ENCODE peak calls at places on chromosomes 6 and 20, in five cellular contexts. C is AG09309, U is body of pancreas, L is H7, T is fibroblast of the aortic adventitia. I is an unnamed sample.

GRCh38 chr6:114151070-114151685 is 180.2 kb upstream of the HDAC2 start:
- DNase-seq in C (no peak), T (no peak), U (no peak), L (no peak), I (no peak)

GRCh38 chr6:78302411-78302810 is 564.9 kb upstream of the IRAK1BP1 start:
- DNase-seq in T (no peak), U (no peak), C (no peak), L (no peak), I (no peak)

GRCh38 chr6:169885131-169885530 is 133.7 kb downstream of the ERMARD start:
- DNase-seq in U (no peak), T (no peak), L (no peak), C (no peak), I (no peak)

GRCh38 chr6:30769088-30769852 is 24.9 kb upstream of the IER3 start:
- DNase-seq in C (peak; percentile 86), L (peak; percentile 68), T (peak; percentile 87), U (peak; percentile 70), I (peak; percentile 87)

GRCh38 chr20:4854502-4854901 is 132.8 kb downstream of the PRND start:
- DNase-seq in T (no peak), L (no peak), C (no peak), U (no peak), I (no peak)

GRCh38 chr6:14883921-14884320 is 361.9 kb upstream of the JARID2 start:
- DNase-seq in L (peak; percentile 38), C (no peak), U (no peak), T (peak; percentile 15), I (no peak)

GRCh38 chr20:63009044-63009961 is 2.5 kb upstream of the BHLHE23 start:
- DNase-seq in L (peak; percentile 98), U (peak; percentile 65), T (peak; percentile 59), C (no peak), I (no peak)

GRCh38 chr20:59920944-59921343 is 12.5 kb downstream of the SYCP2 start:
- DNase-seq in U (no peak), C (no peak), T (no peak), L (no peak), I (no peak)

GRCh38 chr6:52724041-52724405 is 39.3 kb downstream of the GSTA2 start:
- DNase-seq in C (peak; percentile 67), U (peak; percentile 57), L (no peak), T (peak; percentile 89), I (peak; percentile 46)

GRCh38 chr6:5582758-5583157 is 321.4 kb downstream of the FARS2 start:
- DNase-seq in T (no peak), U (no peak), C (no peak), L (no peak), I (no peak)

GRCh38 chr6:1043458-1043836 is 268.5 kb upstream of the FOXQ1 start:
- DNase-seq in T (no peak), C (no peak), L (no peak), U (no peak), I (no peak)

GRCh38 chr20:51359401-51359800 is 183.1 kb downstream of the NFATC2 start:
- DNase-seq in C (no peak), T (no peak), L (no peak), U (no peak), I (no peak)

GRCh38 chr6:72218125-72218524 is 331.8 kb downstream of the RIMS1 start:
- DNase-seq in C (peak; percentile 1), L (peak; percentile 38), T (peak; percentile 1), U (peak; percentile 49), I (no peak)

GRCh38 chr6:166162599-166163342 is 4.9 kb downstream of the TBXT start:
- DNase-seq in U (no peak), L (peak; percentile 19), T (no peak), C (no peak), I (no peak)

GRCh38 chr6:163572612-163573011 is 158.1 kb downstream of the QKI start:
- DNase-seq in T (no peak), L (no peak), C (no peak), U (no peak), I (no peak)

GRCh38 chr6:56984374-56984773 is 29.5 kb downstream of the BEND6 start:
- DNase-seq in U (no peak), C (peak; percentile 54), T (peak; percentile 53), L (no peak), I (peak; percentile 1)

GRCh38 chr6:42929928-42930360 is 664 bp downstream of the CNPY3 start:
- DNase-seq in C (no peak), U (peak; percentile 58), L (no peak), T (peak; percentile 71), I (peak; percentile 40)

GRCh38 chr20:53382263-53382844 is 211.3 kb downstream of the ZNF217 start:
- DNase-seq in U (no peak), C (no peak), L (no peak), T (no peak), I (no peak)

GRCh38 chr6:26743941-26744699 is 84.6 kb upstream of the ZNF322 start:
- DNase-seq in T (no peak), L (peak; percentile 30), U (no peak), C (no peak), I (no peak)
- H3K4me3 ChIP-seq in T (no peak overlapping the region), L (peak overlapping the region; percentile 71), U (no peak overlapping the region), C (no peak overlapping the region), I (peak overlapping the region; percentile 28)

GRCh38 chr20:56924316-56924975 is 295.3 kb downstream of the TFAP2C start:
- DNase-seq in T (no peak), C (no peak), U (no peak), L (no peak), I (no peak)
- H3K4me3 ChIP-seq in T (no peak overlapping the region), C (no peak overlapping the region), U (no peak overlapping the region), L (peak overlapping the region; percentile 51), I (no peak overlapping the region)

GRCh38 chr20:1489764-1490436 is 1.3 kb downstream of the SIRPB2 start:
- DNase-seq in U (peak; percentile 57), L (no peak), T (peak; percentile 44), C (no peak), I (no peak)

GRCh38 chr20:1494436-1494835 is 3.2 kb upstream of the SIRPB2 start:
- DNase-seq in U (no peak), T (no peak), L (no peak), C (no peak), I (no peak)

GRCh38 chr20:1491281-1491840 is at the start of gene SIRPB2:
- DNase-seq in C (no peak), L (no peak), U (peak; percentile 65), T (no peak), I (no peak)

GRCh38 chr20:1490643-1491042 is 577 bp downstream of the SIRPB2 start:
- DNase-seq in T (no peak), U (no peak), L (no peak), C (no peak), I (no peak)

DNA sequence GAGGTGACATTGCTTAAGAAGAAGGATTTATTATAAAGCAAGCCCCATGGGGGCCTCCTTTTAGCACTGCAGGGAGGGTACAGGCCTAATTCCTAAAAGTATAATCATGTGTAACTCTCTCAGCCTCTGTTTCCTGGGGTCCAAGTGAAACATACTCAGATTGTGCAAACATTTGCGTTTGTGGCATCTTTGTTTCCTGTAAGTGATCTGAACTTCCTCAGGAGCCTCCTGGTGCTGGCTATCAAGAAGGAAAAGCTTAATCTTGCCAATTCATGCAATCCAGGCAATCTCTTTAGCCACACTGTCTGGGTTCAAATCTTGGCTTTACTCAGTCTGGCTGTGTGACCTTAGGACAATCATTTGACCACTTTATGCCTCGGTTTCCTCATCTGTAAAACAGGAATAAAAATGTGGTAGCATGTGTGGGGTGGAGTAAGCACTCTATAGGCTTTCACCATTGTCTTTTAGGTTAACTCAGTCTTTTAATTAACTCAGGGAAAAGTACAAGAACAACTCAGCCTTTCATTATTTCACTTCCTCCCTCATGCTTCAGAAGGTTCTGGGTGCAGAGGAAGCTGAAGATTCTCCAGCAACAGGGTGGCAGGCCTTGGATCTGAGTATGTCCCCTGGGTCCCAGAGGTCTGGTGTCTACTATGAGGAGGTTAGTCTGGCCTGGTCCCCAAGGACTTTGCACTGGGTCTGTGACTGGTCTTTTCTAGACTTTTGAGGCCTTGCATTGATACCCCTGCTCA is 847 bp upstream of the SIRPB2 start:
- DNase-seq in T (no peak), L (no peak), C (no peak), U (no peak), I (no peak)
- H3K4me3 ChIP-seq in T (no peak overlapping the region), L (no peak overlapping the region), C (no peak overlapping the region), U (no peak overlapping the region), I (no peak overlapping the region)

GRCh38 chr20:25511183-25511582 is 74.1 kb downstream of the NINL start:
- DNase-seq in C (no peak), U (no peak), T (no peak), L (no peak), I (no peak)

GRCh38 chr20:25512709-25513108 is 72.6 kb downstream of the NINL start:
- DNase-seq in U (no peak), T (no peak), C (no peak), L (no peak), I (no peak)

GRCh38 chr20:25514747-25515340 is 70.5 kb downstream of the NINL start:
- DNase-seq in U (no peak), T (no peak), L (no peak), C (no peak), I (no peak)

GRCh38 chr20:25517124-25517523 is 68.2 kb downstream of the NINL start:
- DNase-seq in C (no peak), U (no peak), T (no peak), L (no peak), I (no peak)

GRCh38 chr20:25514195-25514594 is 71.1 kb downstream of the NINL start:
- DNase-seq in U (no peak), C (no peak), L (no peak), T (no peak), I (no peak)
- H3K4me3 ChIP-seq in U (no peak overlapping the region), C (no peak overlapping the region), L (no peak overlapping the region), T (no peak overlapping the region), I (no peak overlapping the region)

GRCh38 chr6:26319405-26320128 is 45.4 kb upstream of the BTN3A2 start:
- DNase-seq in U (no peak), T (no peak), L (peak; percentile 42), C (no peak), I (no peak)

GRCh38 chr6:26324295-26324727 is 40.7 kb upstream of the BTN3A2 start:
- DNase-seq in C (no peak), U (no peak), T (no peak), L (no peak), I (no peak)

GRCh38 chr6:26321005-26321404 is 44.0 kb upstream of the BTN3A2 start:
- DNase-seq in L (no peak), U (no peak), C (no peak), T (no peak), I (no peak)

GRCh38 chr6:26322645-26323482 is 42.1 kb upstream of the BTN3A2 start:
- DNase-seq in U (peak; percentile 71), L (peak; percentile 53), T (peak; percentile 97), C (peak; percentile 84), I (peak; percentile 74)

GRCh38 chr6:26323525-26324294 is 41.3 kb upstream of the BTN3A2 start:
- DNase-seq in T (no peak), U (no peak), C (no peak), L (no peak), I (no peak)
- H3K4me3 ChIP-seq in T (no peak overlapping the region), U (no peak overlapping the region), C (no peak overlapping the region), L (no peak overlapping the region), I (no peak overlapping the region)

I was measured in skeletal muscle cell.